ENCODE peak calls at places on chromosomes 13 and 19, in five cellular contexts. L is endothelial cell of umbilical vein, M is fibroblast of lung, Y is HCT116, O is IMR-90. B is an unnamed sample.

GRCh38 chr13:71867101-71867814 is at the start of gene DACH1:
- DNase-seq in Y (no peak), M (peak; percentile 83), O (peak; percentile 20), L (peak; percentile 93), B (peak; percentile 80)

GRCh38 chr19:1811942-1812425 is at the start of gene ATP8B3:
- DNase-seq in Y (no peak), L (no peak), M (no peak), O (no peak), B (no peak)

GRCh38 chr19:41415154-41415571 is 12.0 kb downstream of the B3GNT8 start:
- DNase-seq in L (no peak), M (no peak), Y (no peak), O (no peak), B (no peak)

GRCh38 chr13:102774596-102775375 is 1.2 kb upstream of the TEX30 start:
- DNase-seq in M (no peak), L (no peak), Y (no peak), O (no peak), B (no peak)

GRCh38 chr13:75647126-75647784 is 11.1 kb downstream of the LMO7 start:
- DNase-seq in L (no peak), Y (no peak), O (peak; percentile 55), M (no peak), B (no peak)

GRCh38 chr13:79011179-79011578 is 352.2 kb upstream of the OBI1 start:
- DNase-seq in Y (no peak), L (no peak), M (no peak), O (no peak), B (no peak)

GRCh38 chr19:2033825-2034159 is 17.3 kb downstream of the MKNK2 start:
- DNase-seq in L (no peak), Y (no peak), O (no peak), M (no peak), B (no peak)

GRCh38 chr19:39843919-39844793 is 2.0 kb downstream of the FBL start:
- DNase-seq in O (peak; percentile 58), Y (no peak), L (peak; percentile 61), M (peak; percentile 63), B (no peak)

GRCh38 chr19:44776402-44777096 is 1.1 kb upstream of the CBLC start:
- DNase-seq in O (no peak), L (no peak), Y (peak; percentile 73), M (no peak), B (peak; percentile 95)

GRCh38 chr13:113904411-113904810 is 40.5 kb upstream of the GAS6 start:
- DNase-seq in O (peak; percentile 43), L (peak; percentile 62), Y (no peak), M (no peak), B (peak; percentile 44)

GRCh38 chr19:15456871-15457700 is 7.3 kb downstream of the RASAL3 start:
- DNase-seq in Y (peak; percentile 27), M (no peak), L (no peak), O (no peak), B (peak; percentile 71)

GRCh38 chr13:29497137-29497654 is 98.3 kb downstream of the SLC7A1 start:
- DNase-seq in L (no peak), Y (no peak), O (peak; percentile 65), M (peak; percentile 74), B (no peak)

GRCh38 chr19:3481241-3482090 is 1.1 kb upstream of the SMIM24 start:
- DNase-seq in O (no peak), L (no peak), M (no peak), Y (no peak), B (no peak)

GRCh38 chr19:38293281-38293680 is 10.8 kb upstream of the C19orf33 start:
- DNase-seq in L (no peak), O (no peak), Y (no peak), M (no peak), B (no peak)

GRCh38 chr13:80131204-80131603 is 209.7 kb downstream of the SPRY2 start:
- DNase-seq in M (peak; percentile 78), O (peak; percentile 46), Y (no peak), L (peak; percentile 55), B (peak; percentile 85)

GRCh38 chr13:110448677-110449076 is 112.8 kb downstream of the RAB20 start:
- DNase-seq in Y (no peak), M (no peak), L (no peak), O (no peak), B (no peak)

GRCh38 chr19:383922-384800 is 24.8 kb downstream of the C2CD4C start:
- DNase-seq in M (no peak), L (peak; percentile 34), O (no peak), Y (no peak), B (no peak)

GRCh38 chr19:18204394-18205179 is 745 bp upstream of the RAB3A start:
- DNase-seq in O (no peak), L (no peak), M (no peak), Y (no peak), B (peak; percentile 75)

GRCh38 chr19:36973021-36973843 is 57.1 kb downstream of the ZNF568 start:
- DNase-seq in L (peak; percentile 62), O (peak; percentile 50), Y (no peak), M (peak; percentile 76), B (peak; percentile 92)

GRCh38 chr13:21341637-21342422 is 117.3 kb downstream of the ZDHHC20 start:
- DNase-seq in M (no peak), Y (no peak), L (no peak), O (no peak), B (no peak)

GRCh38 chr13:21344662-21345176 is 114.4 kb downstream of the ZDHHC20 start:
- DNase-seq in M (no peak), L (no peak), O (no peak), Y (no peak), B (no peak)

GRCh38 chr13:21342699-21343442 is 116.2 kb downstream of the ZDHHC20 start:
- DNase-seq in L (no peak), O (no peak), M (no peak), Y (no peak), B (no peak)

GRCh38 chr13:21347753-21348318 is 111.3 kb downstream of the ZDHHC20 start:
- DNase-seq in O (no peak), L (no peak), Y (no peak), M (no peak), B (no peak)

DNA sequence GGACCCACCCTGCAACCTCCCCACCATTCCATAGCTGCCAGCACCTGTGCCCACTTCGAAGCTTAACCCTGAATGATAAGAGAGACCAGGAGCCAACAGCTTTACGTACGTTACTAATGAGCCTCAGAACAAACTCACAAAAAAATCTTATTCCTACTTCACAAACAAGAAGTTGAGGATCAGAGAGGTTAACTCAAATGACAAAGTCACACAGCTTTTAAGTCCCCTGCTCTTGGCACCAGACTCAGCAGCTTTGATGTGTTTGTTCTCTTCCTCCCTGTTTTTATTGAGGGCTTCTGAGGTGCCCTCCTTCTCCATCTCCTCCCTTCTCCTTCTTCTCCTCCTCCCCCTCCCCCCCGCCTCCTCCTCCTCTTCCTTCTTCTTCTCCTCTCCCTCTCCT is 115.4 kb downstream of the ZDHHC20 start:
- DNase-seq in O (no peak), Y (no peak), M (no peak), L (no peak), B (no peak)
- H3K4me1 ChIP-seq in O (no peaks in the 10 kb centered on the region), Y (no peaks in the 10 kb centered on the region), M (no peaks in the 10 kb centered on the region), L (no peaks in the 10 kb centered on the region), B (no peaks in the 10 kb centered on the region)

GRCh38 chr19:51531349-51532315 is at the start of gene SIGLEC6:
- DNase-seq in M (no peak), Y (no peak), O (no peak), L (no peak), B (peak; percentile 30)
- H3K9ac ChIP-seq in M (no peak within 1 kb of the TSS), Y (no peak within 1 kb of the TSS), O (no peak within 1 kb of the TSS), L (no peak within 1 kb of the TSS), B (no peak within 1 kb of the TSS)

GRCh38 chr13:96141032-96141431 is 51.1 kb downstream of the HS6ST3 start:
- DNase-seq in L (no peak), O (peak; percentile 2), M (peak; percentile 41), Y (no peak), B (no peak)
- TF ChIP-seq CTCF in L (no peak), O (peak; percentile 9), M (peak; percentile 22), Y (no peak), B (no peak)

GRCh38 chr19:5645409-5645808 is 22.5 kb downstream of the SAFB start:
- DNase-seq in L (no peak), O (no peak), M (no peak), Y (no peak), B (no peak)

GRCh38 chr19:5652261-5652660 is 28.1 kb downstream of the MICOS13 start:
- DNase-seq in O (no peak), Y (no peak), M (no peak), L (no peak), B (no peak)

GRCh38 chr19:5651361-5651760 is 28.5 kb downstream of the SAFB start:
- DNase-seq in Y (no peak), L (no peak), O (no peak), M (no peak), B (no peak)

GRCh38 chr19:5646703-5647102 is 23.8 kb downstream of the SAFB start:
- DNase-seq in L (no peak), O (no peak), Y (no peak), M (no peak), B (no peak)

DNA sequence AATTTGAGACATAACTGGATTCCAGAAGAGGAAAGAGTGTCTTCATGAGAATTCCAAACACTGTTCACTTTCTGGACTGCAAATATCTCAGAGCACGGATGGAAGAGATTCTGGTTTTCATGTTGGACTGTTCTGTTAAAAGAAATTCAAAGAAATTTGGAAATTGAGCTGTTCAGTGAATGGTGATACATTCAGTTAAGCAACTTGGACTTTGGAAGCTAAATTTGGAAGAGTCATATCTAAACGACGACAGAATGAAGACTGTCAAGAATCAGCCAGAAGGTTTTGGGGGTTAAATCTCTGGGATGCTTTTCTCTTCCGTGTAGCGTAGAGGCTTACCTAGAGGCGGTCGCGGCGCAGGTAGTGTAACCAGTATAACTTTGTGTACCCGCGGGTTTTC is 25.6 kb downstream of the SAFB start:
- DNase-seq in O (no peak), M (no peak), Y (no peak), L (no peak), B (no peak)
- H3K4me1 ChIP-seq in O (no peaks in the 10 kb centered on the region), M (peaks cover under 1% of the 10 kb centered on the region), Y (no peaks in the 10 kb centered on the region), L (no peaks in the 10 kb centered on the region), B (no peaks in the 10 kb centered on the region)

DNA sequence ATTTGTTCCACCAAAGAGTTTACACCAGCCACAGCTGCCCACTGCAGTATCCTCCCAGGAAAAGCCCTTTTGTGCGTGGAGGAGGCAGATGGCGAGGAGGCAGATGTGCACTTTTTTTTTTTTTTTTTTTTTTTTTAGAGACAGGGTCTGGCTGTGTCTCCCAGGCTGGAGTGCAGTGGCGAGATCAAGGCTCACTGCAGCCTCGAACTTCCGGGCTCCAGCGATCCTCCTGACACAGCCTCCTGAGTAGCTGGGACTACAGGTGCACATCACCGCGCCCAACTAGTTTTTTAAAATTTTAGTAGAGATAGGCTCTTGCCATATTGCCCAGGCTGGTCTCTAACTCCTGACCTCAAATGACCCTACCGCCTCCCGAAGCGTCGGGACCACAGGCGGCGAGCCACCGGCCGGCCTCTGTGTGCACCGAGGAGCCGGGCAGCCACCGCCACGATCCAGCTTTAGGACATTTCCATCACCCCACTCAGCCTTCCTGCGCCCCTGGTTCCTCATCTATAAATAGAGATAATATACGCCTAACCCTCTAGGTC is 563 bp upstream of the PDCD5 start:
- DNase-seq in Y (no peak), M (no peak), O (no peak), L (no peak), B (no peak)
- H3K9ac ChIP-seq in Y (peak overlapping the region; percentile 94), M (no peak overlapping the region), O (peak overlapping the region; percentile 75), L (no peak overlapping the region), B (peak overlapping the region; percentile 57)

GRCh38 chr19:6047741-6048231 is 62.5 kb downstream of the RFX2 start:
- DNase-seq in M (peak; percentile 56), O (peak; percentile 52), Y (peak; percentile 31), L (peak; percentile 67), B (no peak)
- TF ChIP-seq CTCF in M (peak; percentile 89), O (peak; percentile 89), Y (peak; percentile 99), L (peak; percentile 73), B (peak; percentile 31)